ENCODE peak calls at places on chromosomes 3 and 15, in ten cellular contexts. Z, G, H, K, W, P, U, X, B and J are unnamed samples.

GRCh38 chr3:16112910-16113504 is 61.5 kb upstream of the GALNT15 start:
- DNase-seq in G (no peak), P (no peak), X (no peak), B (no peak), K (no peak), Z (peak), W (no peak), H (no peak), U (no peak), J (no peak)

GRCh38 chr3:132164469-132165092 is 129.8 kb upstream of the CPNE4 start:
- DNase-seq in Z (peak), K (no peak), U (no peak), G (no peak), B (no peak), W (no peak), X (no peak), P (no peak), H (peak), J (no peak)

GRCh38 chr3:183541235-183541655 is 14.3 kb downstream of the KLHL6 start:
- DNase-seq in B (no peak), U (no peak), G (no peak), P (peak), H (no peak), X (no peak), Z (no peak), K (no peak), W (no peak), J (no peak)

GRCh38 chr3:52193059-52193458 is 4.9 kb upstream of the ALAS1 start:
- DNase-seq in B (no peak), X (no peak), K (no peak), Z (peak), U (peak), G (peak), H (peak), W (peak), P (no peak), J (no peak)

GRCh38 chr15:86743283-86743903 is 663.7 kb downstream of the AGBL1 start:
- DNase-seq in K (peak), Z (no peak), U (peak), H (peak), W (no peak), B (no peak), P (peak), X (peak), G (peak), J (no peak)

GRCh38 chr3:190504354-190505125 is 9.3 kb upstream of the IL1RAP start:
- DNase-seq in P (peak), H (no peak), Z (peak), B (no peak), W (no peak), U (no peak), G (no peak), X (peak), K (no peak), J (no peak)

GRCh38 chr3:171001957-171002694 is 24.4 kb downstream of the SLC2A2 start:
- DNase-seq in X (no peak), U (no peak), B (no peak), G (no peak), K (no peak), H (no peak), P (no peak), Z (peak), W (no peak), J (no peak)

GRCh38 chr3:184022323-184022722 is 4.6 kb upstream of the ABCC5 start:
- DNase-seq in U (no peak), W (no peak), G (no peak), Z (no peak), X (no peak), B (no peak), P (no peak), K (no peak), H (no peak), J (no peak)

GRCh38 chr15:35068861-35069260 is 16.2 kb downstream of the NANOGP8 start:
- DNase-seq in Z (no peak), X (no peak), G (no peak), U (no peak), H (no peak), P (no peak), K (no peak), W (no peak), B (no peak), J (no peak)

GRCh38 chr3:187726564-187726963 is 18.7 kb downstream of the BCL6 start:
- DNase-seq in B (no peak), Z (no peak), G (no peak), P (no peak), K (no peak), H (no peak), U (no peak), X (no peak), W (no peak), J (peak)

GRCh38 chr3:107877936-107878335 is 212.9 kb downstream of the CD47 start:
- DNase-seq in U (no peak), G (no peak), X (peak), B (no peak), Z (no peak), H (no peak), W (no peak), K (no peak), P (no peak), J (no peak)

GRCh38 chr15:96273317-96274086 is 57.0 kb upstream of the NR2F2 start:
- DNase-seq in U (peak), Z (peak), H (no peak), X (no peak), B (no peak), G (no peak), P (no peak), W (no peak), K (no peak), J (no peak)

GRCh38 chr3:15291589-15292541 is 40.5 kb downstream of the SH3BP5 start:
- DNase-seq in W (no peak), B (no peak), Z (no peak), P (peak), H (no peak), K (peak), G (no peak), X (no peak), U (no peak), J (no peak)

GRCh38 chr3:174122411-174122810 is 724.9 kb downstream of the NLGN1 start:
- DNase-seq in K (no peak), P (no peak), U (no peak), G (no peak), X (no peak), Z (no peak), H (no peak), W (no peak), B (no peak), J (no peak)

GRCh38 chr3:851098-851790 is 241.6 kb upstream of the CNTN6 start:
- DNase-seq in G (no peak), W (no peak), P (no peak), U (no peak), K (peak), B (no peak), X (peak), H (no peak), Z (no peak), J (no peak)

GRCh38 chr3:50268703-50269451 is at the start of gene SEMA3B:
- DNase-seq in G (peak), W (peak), Z (no peak), U (peak), P (no peak), B (no peak), K (no peak), X (no peak), H (no peak), J (peak)

GRCh38 chr15:75030023-75030413 is 6.6 kb downstream of the PPCDC start:
- DNase-seq in B (peak), G (peak), H (no peak), U (peak), Z (peak), K (no peak), P (no peak), W (peak), X (no peak), J (no peak)

GRCh38 chr3:57557088-57557537 is 1.0 kb downstream of the PDE12 start:
- DNase-seq in U (no peak), K (peak), Z (peak), G (peak), P (peak), X (peak), W (peak), B (no peak), H (peak), J (peak)

GRCh38 chr3:42823351-42823750 is 14.1 kb downstream of the ACKR2 start:
- DNase-seq in U (peak), P (no peak), Z (peak), H (no peak), X (no peak), G (no peak), B (no peak), W (no peak), K (no peak), J (no peak)

GRCh38 chr15:30992465-30992864 is 1.0 kb upstream of the MTMR10 start:
- DNase-seq in P (peak), W (no peak), H (no peak), B (no peak), X (no peak), Z (no peak), U (no peak), K (no peak), G (no peak), J (peak)

DNA sequence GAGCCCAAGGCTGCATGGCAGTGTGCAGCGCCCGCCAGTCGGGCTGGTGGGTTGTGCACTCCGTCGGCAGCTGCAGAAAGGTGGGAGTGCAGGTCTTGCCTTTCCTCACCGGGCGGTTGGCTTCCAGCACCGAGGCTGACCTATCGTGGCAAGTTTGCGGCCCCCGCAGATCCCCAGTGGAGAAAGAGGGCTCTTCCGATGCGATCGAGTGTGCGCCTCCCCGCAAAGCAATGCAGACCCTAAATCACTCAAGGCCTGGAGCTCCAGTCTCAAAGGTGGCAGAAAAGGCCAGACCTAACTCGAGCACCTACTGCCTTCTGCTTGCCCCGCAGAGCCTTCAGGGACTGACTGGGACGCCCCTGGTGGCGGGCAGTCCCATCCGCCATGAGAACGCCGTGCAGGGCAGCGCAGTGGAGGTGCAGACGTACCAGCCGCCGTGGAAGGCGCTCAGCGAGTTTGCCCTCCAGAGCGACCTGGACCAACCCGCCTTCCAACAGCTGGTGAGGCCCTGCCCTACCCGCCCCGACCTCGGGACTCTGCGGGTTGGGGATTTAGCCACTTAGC is 4.3 kb downstream of the ISL2 start:
- DNase-seq in G (no peak), U (no peak), B (no peak), P (no peak), X (peak), H (peak), W (no peak), Z (no peak), K (peak), J (peak)
- TF ChIP-seq CTCF in G (peak), U (no peak), B (no peak), P (no peak), X (peak), H (no peak), W (no peak), Z (no peak), K (peak), J (peak)

GRCh38 chr3:195900426-195901355 is 7.7 kb downstream of the TNK2 start:
- DNase-seq in Z (peak), U (no peak), G (peak), H (peak), B (peak), K (no peak), X (no peak), P (peak), W (peak), J (peak)
- H3K27ac ChIP-seq in Z (no peak), U (peak), G (peak), H (no peak), B (peak), K (no peak), X (no peak), P (no peak), W (peak), J (peak)

DNA sequence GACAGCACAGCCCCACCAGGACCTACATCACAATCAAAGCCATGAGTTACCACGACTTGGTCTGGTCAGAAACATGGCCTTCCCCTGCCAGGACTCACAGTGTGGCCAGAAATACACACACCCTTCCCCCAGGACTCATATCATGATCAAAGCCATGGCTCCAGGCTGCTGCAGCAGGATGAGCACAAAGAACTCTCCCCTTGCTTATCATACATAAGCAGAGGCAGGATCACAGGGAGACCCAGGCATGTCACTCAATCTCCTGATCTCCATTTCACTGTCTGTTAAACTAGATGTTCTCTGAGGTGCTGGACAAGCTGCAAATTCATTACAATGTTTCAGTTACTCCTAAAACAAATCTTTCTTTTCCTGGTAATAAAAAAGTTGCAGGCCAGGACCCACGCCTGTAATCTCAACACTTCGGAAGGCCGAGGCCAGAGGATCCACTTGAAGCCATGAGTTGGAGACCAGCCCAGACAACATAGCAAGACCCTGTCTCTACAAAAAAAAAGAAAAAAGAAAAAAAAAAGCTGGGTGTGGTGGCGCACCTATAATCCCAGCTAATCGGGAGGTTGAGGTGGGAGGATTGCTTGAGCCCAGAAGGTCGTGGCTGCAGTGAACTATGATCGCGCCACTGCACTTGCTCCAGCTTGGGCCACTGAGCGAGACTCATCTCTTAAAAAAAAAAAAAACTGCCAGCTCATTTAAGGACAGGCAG is 1.2 kb downstream of the PFKFB4 start:
- DNase-seq in P (no peak), H (no peak), G (no peak), K (no peak), X (no peak), W (no peak), Z (no peak), B (no peak), U (no peak), J (no peak)
- TF ChIP-seq CTCF in P (no peak), H (no peak), G (no peak), K (no peak), X (no peak), W (no peak), Z (no peak), B (no peak), U (no peak), J (no peak)

GRCh38 chr3:110767156-110767555 is 304.5 kb upstream of the NECTIN3 start:
- DNase-seq in P (no peak), Z (peak), K (no peak), U (no peak), W (no peak), G (no peak), X (no peak), H (no peak), B (no peak), J (no peak)
- H3K27ac ChIP-seq in P (no peak), Z (no peak), K (no peak), U (no peak), W (no peak), G (no peak), X (no peak), H (no peak), B (no peak), J (no peak)

DNA sequence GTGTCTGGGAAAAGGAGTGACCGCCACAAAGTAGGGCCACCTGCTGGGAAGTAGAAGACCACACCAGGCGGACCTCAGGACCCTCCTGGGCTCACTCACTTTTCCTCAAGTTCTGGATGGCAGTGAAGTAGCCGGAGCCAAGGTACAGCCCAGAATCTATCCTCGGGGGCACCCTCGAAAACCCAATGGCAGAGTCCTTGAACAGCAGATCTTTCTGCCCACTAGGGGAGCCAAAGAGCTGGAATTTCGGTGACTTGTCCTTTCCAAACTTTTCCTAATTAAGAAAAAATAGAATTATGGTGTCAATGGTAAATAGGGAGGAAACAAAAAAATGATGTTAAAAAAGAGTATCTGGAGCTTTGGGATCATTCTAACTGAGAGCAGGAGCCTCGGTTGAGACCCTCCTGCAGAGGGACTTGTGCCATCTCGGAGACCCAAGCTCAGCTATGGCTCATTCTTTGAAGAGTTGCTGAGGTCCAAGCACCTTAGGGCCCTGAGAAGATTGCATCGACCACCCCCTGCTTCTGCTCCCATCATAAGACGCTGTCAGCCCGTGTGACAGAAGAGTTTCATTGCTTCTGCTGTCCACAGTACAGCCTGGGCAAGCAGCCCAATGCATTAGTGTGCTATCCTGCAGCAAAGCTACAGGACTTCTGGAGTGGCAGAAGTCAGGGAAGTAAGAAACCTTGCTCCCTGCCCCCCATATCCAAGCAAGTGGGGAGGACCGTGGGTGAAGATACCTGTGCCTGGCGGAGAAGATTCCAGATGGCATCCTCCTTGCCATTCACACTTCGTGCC is 14.8 kb downstream of the LTF start:
- DNase-seq in Z (peak), P (peak), W (no peak), U (peak), H (no peak), K (no peak), G (no peak), B (peak), X (peak), J (no peak)
- TF ChIP-seq CTCF in Z (peak), P (peak), W (peak), U (peak), H (peak), K (peak), G (peak), B (peak), X (peak), J (peak)

DNA sequence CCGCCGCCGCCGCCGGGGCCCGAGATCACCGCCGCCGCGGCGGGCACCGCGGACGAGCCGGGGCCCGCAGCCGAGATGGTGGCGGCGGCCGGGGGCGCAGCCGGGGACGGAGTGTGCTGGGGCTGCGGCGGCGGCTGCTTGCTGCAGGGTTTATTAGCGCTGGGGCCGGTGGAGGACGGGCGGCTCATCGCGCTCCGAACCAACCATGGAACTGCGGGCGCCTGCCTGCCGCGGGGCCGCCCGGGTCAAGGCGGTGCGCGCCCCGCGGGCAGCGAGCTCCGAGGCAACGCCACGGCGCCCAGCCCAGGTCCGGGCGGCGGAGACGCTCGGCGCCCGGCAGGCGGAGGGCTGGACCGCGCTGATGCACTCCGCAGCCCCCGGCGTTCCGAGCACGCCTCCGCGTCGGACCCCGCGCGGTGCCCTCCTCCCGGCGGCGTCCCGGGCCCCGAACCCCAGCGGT is 277 bp downstream of the SIAH2 start:
- DNase-seq in Z (no peak), H (no peak), U (no peak), W (no peak), X (no peak), K (peak), P (no peak), B (no peak), G (no peak), J (no peak)
- H3K27ac ChIP-seq in Z (peak), H (peak), U (peak), W (peak), X (no peak), K (peak), P (peak), B (peak), G (peak), J (peak)

DNA sequence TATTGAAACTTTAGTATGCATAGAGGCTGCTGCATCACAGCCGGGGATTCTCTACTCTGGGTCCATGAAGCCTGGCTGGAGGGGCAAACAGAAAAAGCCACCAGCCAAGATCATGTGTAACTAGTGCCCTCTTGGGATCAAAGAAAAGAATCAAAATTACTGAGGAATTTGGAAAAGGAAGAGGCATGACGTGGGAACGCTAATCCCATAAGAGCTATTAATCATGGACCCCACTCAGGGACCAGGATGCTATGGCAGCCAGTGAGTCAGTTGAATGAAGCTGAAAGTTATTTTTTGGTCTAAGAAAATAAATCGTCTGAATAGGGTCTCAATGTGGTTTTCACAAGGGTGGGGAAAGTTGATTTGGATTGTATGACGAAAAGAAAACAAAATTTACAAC is 1165.1 kb downstream of the ROBO2 start:
- DNase-seq in W (no peak), Z (peak), U (peak), H (no peak), P (no peak), X (peak), K (no peak), B (no peak), G (no peak), J (no peak)
- TF ChIP-seq CTCF in W (no peak), Z (peak), U (no peak), H (peak), P (no peak), X (peak), K (no peak), B (peak), G (no peak), J (no peak)